ENCODE peak calls at places on chromosomes 1 and 21, in eight cellular contexts. M is BJ, V is AG09319, R is ovary, T is glutamatergic neuron, G is Calu3, F is AG04449, D is RWPE2. P is an unnamed sample.

GRCh38 chr1:55916480-55916879 is 662.9 kb downstream of the PLPP3 start:
- DNase-seq in M (peak), V (peak), R (no peak), T (no peak), G (no peak), F (peak), D (no peak), P (no peak)

GRCh38 chr1:186849271-186849671 is 20.5 kb downstream of the PLA2G4A start:
- DNase-seq in M (no peak), V (no peak), R (no peak), T (no peak), G (peak), F (no peak), D (no peak), P (no peak)

GRCh38 chr21:44736291-44737004 is 25.1 kb upstream of the TSPEAR start:
- DNase-seq in M (no peak), V (no peak), R (no peak), T (no peak), G (peak), F (no peak), D (no peak), P (no peak)

GRCh38 chr1:167482184-167482583 is 36.1 kb downstream of the CD247 start:
- DNase-seq in M (no peak), V (no peak), R (no peak), T (no peak), G (no peak), F (no peak), D (no peak), P (no peak)

GRCh38 chr1:232613752-232614381 is 16.1 kb downstream of the SIPA1L2 start:
- DNase-seq in M (no peak), V (no peak), R (no peak), T (no peak), G (no peak), F (peak), D (no peak), P (no peak)

GRCh38 chr1:156931553-156931952 is 11.1 kb downstream of the LRRC71 start:
- DNase-seq in M (no peak), V (no peak), R (no peak), T (no peak), G (no peak), F (no peak), D (no peak), P (no peak)

GRCh38 chr21:37220981-37221664 is 46.0 kb downstream of the VPS26C start:
- DNase-seq in M (peak), V (peak), R (peak), T (peak), G (peak), F (no peak), D (peak), P (peak)

GRCh38 chr1:108609483-108610066 is 49.7 kb downstream of the EEIG2 start:
- DNase-seq in M (no peak), V (no peak), R (peak), T (no peak), G (no peak), F (no peak), D (no peak), P (no peak)

GRCh38 chr1:44862829-44863406 is 19.9 kb upstream of the PTCH2 start:
- DNase-seq in M (no peak), V (no peak), R (no peak), T (no peak), G (no peak), F (no peak), D (no peak), P (no peak)

DNA sequence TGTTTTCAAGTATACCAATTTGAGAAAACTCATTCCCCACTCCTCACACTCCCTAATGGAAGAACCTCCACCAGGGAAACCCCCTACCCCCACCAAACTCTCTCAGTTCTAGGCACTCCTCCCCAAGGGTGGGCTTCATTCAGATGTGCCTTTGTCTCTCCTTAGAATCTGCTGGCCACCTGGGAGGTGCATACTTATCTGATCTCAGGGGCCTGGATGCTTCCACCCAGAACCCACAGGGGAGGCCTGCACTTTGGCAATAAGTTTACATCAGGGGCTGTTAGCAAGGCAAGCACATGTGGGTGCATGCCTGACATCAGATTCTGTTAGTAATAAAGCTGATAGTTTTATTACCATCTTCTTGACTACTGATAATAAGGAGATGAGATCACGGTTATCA is 32.5 kb upstream of the SLAMF9 start:
- DNase-seq in M (no peak), V (no peak), R (no peak), T (no peak), G (no peak), F (no peak), D (no peak), P (no peak)
- TF ChIP-seq CTCF in M (no peak), V (no peak), R (no peak), T (no peak), G (no peak), F (no peak), D (no peak), P (no peak)

DNA sequence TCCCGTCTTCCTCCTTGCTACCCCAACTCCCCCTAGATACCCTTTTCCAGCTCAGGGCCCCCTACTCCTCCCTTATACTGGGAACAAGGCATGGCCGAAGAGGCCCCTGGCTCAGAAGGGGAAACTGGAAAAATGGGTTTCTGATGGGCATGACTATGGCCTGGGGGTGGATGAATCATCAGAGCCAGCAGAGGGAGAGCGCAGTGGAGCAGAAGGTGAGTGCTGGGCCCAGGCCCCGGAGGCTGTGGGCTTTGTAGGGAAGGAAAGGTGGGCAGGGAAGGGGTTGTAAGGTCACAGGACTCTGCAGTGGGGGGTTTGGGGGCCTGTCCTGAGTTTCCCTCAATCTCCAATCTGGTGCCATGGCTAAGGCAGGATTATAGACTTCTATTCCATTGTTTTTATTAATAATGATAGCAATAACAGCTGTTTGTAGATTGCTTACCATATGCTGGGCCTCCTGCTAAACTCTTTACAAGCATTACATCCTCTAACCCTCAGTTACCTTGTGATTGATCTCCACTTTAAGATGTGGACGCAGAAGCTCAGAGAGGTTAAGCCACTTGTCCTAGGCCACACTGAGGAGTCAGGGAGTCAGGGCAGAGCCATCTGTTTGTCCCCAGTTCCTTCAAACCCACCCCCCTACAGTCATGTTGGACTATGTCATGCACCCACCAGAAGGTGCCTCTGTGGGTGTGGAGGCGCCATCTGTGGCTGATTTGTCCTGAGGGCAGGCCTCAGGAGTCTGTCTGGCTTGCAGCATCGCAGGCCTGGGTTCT is 36.2 kb upstream of the ZNF362 start:
- DNase-seq in M (no peak), V (no peak), R (no peak), T (no peak), G (peak), F (no peak), D (peak), P (no peak)
- TF ChIP-seq CTCF in M (no peak), V (no peak), R (no peak), T (no peak), G (no peak), F (no peak), D (no peak), P (no peak)

DNA sequence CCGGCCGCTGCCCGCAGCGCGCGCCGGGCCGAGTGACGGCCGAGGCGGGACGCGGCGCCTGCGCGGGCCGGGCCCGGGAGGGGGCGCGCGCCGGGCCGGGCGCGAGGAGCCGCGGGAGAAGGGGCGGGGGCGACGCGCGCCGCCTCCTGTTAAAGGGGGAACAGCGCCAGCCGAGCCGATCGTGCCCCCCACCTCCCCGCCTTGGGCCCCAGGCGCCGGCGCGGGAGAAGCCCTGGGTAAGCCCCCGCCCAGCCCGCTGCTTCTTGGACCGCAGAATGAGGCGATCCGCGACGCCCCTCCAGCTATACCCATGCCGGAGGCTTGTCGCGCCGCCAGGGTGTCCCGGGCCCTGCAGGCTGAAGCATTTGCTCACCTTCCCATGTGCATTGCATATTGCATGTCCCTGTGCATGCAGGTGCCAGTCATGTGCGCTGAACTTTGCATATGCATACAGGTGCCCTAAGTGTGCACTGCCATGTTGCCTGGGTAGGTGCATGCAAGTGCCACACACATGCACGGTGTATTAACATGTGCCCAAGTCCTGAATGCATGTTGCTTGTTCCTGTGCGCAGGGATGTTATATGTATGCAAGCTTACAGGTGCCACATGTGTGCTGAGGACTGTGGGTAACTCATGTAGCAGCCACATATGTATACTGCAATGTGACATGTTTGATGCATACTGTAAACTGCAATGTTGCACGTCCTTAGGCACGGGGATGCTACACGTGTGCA is at the start of gene ADGRB2:
- DNase-seq in M (no peak), V (no peak), R (peak), T (peak), G (peak), F (no peak), D (no peak), P (no peak)
- TF ChIP-seq CTCF in M (no peak), V (no peak), R (no peak), T (peak), G (no peak), F (no peak), D (peak), P (no peak)

DNA sequence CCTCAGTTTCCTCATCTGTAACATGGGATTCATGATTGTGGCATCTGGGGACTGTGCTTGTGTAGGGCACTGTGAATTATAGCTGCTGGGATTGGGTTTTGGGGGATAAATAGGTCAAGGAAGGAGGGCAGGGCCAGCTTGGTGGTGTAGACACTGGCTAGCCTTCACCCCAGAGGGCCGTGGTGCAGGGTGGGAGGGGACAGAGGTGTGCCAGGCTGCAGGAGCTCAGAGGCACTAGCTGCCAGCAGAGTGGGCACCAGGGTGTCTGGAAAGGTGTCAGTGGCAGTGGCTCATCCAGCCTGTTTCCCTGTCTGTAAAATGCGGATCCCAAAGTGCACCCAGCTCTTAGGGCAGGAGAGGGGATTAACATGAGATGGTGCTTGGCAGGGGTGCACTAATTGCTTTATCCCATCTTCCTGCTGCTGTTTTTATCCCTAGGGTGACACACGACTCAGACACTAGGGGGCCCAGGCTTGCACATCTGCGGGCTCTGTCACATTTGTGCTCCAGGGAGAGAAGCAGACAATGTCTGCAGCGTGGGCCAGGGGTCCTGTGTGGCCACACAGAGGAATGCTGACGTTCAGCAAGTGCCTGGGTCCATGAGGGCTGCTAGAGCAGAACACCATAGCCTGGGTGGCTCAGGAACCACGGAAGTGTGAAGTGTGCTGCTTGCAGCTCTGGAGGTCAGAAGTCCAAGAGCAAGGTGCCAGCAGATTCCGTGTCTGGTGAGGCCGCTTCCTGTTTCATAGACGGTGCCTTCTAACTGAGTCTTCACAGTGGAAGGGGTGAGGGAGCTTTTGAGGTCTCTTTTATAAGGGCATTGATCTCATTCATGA is 19.3 kb downstream of the OBSCN start:
- DNase-seq in M (no peak), V (no peak), R (no peak), T (no peak), G (peak), F (no peak), D (no peak), P (no peak)
- TF ChIP-seq CTCF in M (peak), V (peak), R (no peak), T (peak), G (peak), F (peak), D (no peak), P (no peak)

P was measured in natural killer cell.